ENCODE peak calls at places on chromosomes 4 and X, in four cellular contexts. R, Z, F and P are unnamed samples.

GRCh38 chr4:22237846-22238513 is 277.9 kb downstream of the ADGRA3 start:
- DNase-seq in Z (no peak), R (no peak), F (no peak), P (no peak)

GRCh38 chrX:41946973-41947612 is 23.7 kb upstream of the CASK start:
- DNase-seq in R (no peak), F (no peak), Z (no peak), P (no peak)

GRCh38 chr4:4820264-4820663 is 39.2 kb upstream of the MSX1 start:
- DNase-seq in F (no peak), R (no peak), Z (no peak), P (peak)

GRCh38 chr4:87030606-87031441 is 96.0 kb downstream of the AFF1 start:
- DNase-seq in Z (no peak), R (peak), F (peak), P (peak)

GRCh38 chr4:65893957-65894755 is 223.9 kb upstream of the EPHA5 start:
- DNase-seq in Z (no peak), R (no peak), F (no peak), P (no peak)

GRCh38 chr4:88960576-88960975 is 96.4 kb downstream of the FAM13A start:
- DNase-seq in R (no peak), Z (no peak), F (no peak), P (no peak)

GRCh38 chr4:94588900-94589693 is 137.4 kb downstream of the PDLIM5 start:
- DNase-seq in Z (no peak), R (no peak), F (no peak), P (no peak)

GRCh38 chr4:15004701-15005301 is 2.5 kb downstream of the CPEB2 start:
- DNase-seq in F (peak), R (peak), Z (no peak), P (peak)

GRCh38 chrX:71492086-71493065 is 40.5 kb upstream of the OGT start:
- DNase-seq in R (no peak), Z (no peak), F (peak), P (peak)

GRCh38 chrX:149962859-149963757 is 24.8 kb upstream of the EOLA2 start:
- DNase-seq in R (peak), F (peak), Z (peak), P (peak)

GRCh38 chr4:8472689-8473197 is 32.2 kb downstream of the TRMT44 start:
- DNase-seq in Z (no peak), R (no peak), F (peak), P (no peak)
- H3K9ac ChIP-seq in Z (no peak), R (no peak), F (peak), P (no peak)

DNA sequence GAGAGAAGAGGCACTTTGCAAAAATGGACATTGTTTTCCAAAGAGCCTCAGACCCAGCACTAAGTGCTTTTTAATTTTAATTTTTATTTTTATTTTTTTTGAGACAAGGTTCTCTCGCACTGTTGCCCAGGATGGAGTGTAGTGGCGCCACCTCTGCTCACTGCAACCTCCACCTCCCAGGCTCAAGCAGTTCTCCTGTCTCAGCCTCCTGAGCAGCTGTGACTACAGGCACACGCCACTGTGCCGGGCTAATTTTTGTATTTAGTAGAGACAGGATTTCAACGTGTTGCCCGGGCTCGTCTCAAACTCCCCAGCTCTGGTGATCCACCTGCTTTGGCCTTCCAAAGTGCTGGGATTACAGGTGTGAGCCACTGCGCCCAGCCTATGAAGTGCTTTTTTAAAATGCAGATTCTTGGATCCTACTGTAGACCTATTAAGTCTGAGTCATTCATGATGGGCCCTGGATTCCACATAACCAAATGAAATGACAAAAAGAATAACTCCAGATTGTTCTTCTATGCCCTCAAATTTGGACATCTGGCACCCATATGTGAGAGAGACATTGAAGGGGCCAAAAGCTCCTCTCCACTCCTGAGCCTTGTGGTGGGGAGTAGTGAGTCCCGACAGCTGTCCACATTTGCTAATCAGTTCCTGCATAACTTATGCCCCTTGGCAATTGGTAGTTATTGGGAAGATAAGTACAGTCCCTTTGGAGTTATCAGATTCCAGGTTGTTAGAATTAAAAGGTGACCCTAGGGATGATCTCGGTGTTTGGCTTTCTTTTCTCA is 3.6 kb downstream of the NOCT start:
- DNase-seq in R (no peak), Z (no peak), F (peak), P (peak)
- TF ChIP-seq SMC3 in R (no peak), Z (no peak), F (no peak), P (no peak)

GRCh38 chr4:2837110-2837903 is 6.3 kb upstream of the ADD1 start:
- DNase-seq in Z (no peak), F (no peak), R (no peak), P (peak)
- H3K9ac ChIP-seq in Z (no peak), F (no peak), R (no peak), P (no peak)

GRCh38 chrX:43703211-43703791 is 47.2 kb downstream of the MAOA start:
- DNase-seq in Z (no peak), R (no peak), F (peak), P (no peak)
- TF ChIP-seq SMC3 in Z (no peak), R (no peak), F (no peak), P (no peak)

DNA sequence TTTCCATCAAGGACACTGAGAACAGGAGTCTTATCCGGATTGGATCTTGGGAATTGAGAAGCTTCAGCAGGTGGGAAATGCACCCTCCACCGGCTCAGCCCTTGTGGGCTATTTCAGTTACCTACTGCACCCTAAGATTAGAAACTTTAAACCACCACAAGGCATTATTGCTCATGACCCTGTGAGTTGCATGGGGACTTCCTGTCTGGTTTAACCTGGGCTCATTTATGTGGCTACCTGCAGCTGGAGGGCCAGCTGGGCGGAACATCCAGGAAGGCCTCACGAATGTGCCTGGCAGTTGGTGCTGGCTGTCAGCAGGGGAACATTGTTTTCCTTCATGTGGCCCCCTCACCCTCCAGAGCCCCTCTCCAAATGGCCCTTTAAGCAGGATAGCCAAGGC is 164.1 kb downstream of the DEFB131A start:
- DNase-seq in Z (peak), R (no peak), F (no peak), P (no peak)
- H3K9ac ChIP-seq in Z (no peak), R (no peak), F (no peak), P (no peak)

DNA sequence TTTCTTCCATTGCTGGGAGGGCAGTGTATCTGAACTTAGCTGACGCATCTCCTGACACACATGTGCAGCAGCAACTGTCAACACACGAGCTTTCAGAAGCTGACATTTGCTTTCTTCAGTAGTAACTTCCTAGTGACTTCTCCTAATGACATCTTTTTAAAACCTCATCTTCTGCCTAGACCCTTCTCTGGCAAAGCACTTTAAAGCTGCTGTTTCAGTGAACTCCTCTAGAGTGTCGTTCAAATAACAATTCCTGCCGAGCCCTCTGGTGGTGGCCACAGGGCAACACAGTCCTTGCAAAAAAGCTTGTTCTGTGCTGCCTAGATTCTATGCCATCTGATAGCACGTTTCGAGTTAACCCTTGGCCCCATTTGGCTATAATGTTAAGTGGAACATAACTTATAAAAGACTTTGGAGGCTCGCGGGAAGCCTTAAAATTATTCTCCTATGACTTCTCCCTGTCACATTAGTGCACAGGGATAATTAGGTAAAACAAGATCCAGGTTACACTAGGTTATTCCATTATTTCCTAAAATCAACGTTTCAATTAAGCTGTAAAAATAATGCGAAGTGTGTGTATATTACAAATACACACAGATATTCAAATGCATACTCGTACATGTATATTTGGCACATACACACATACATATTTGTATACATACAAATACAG is 2340.8 kb downstream of the PCDH7 start:
- DNase-seq in Z (no peak), R (peak), F (peak), P (peak)
- TF ChIP-seq SMC3 in Z (peak), R (no peak), F (peak), P (peak)

GRCh38 chr4:76867377-76867776 is 30.6 kb downstream of the SOWAHB start:
- DNase-seq in R (no peak), F (no peak), Z (no peak), P (no peak)
- H3K9ac ChIP-seq in R (no peak), F (no peak), Z (no peak), P (no peak)